ENCODE peak calls at places on chromosomes 13 and 19, in seven cellular contexts. M, R, V, O, X, Z and Q are unnamed samples.

GRCh38 chr13:113666951-113667701 is at the start of gene GRK1:
- DNase-seq in M (no peak), R (no peak), V (no peak), O (no peak), X (no peak), Z (no peak), Q (no peak)

GRCh38 chr19:14530505-14530904 is 1.1 kb downstream of the TECR start:
- DNase-seq in M (no peak), R (no peak), V (no peak), O (no peak), X (no peak), Z (no peak), Q (no peak)

GRCh38 chr13:83183439-83184149 is 698.7 kb downstream of the SLITRK1 start:
- DNase-seq in M (no peak), R (no peak), V (no peak), O (no peak), X (no peak), Z (no peak), Q (no peak)

GRCh38 chr13:113491418-113491883 is 940 bp upstream of the DCUN1D2 start:
- DNase-seq in M (no peak), R (no peak), V (peak; percentile 5), O (no peak), X (peak; percentile 61), Z (peak; percentile 14), Q (peak; percentile 46)

GRCh38 chr19:54792814-54793213 is 10.6 kb upstream of the KIR2DL4 start:
- DNase-seq in M (no peak), R (no peak), V (peak; percentile 77), O (no peak), X (no peak), Z (no peak), Q (no peak)

GRCh38 chr19:51811344-51811743 is 16.4 kb downstream of the FPR3 start:
- DNase-seq in M (no peak), R (no peak), V (no peak), O (no peak), X (no peak), Z (no peak), Q (no peak)

GRCh38 chr13:49165798-49166752 is 54.1 kb upstream of the MLNR start:
- DNase-seq in M (no peak), R (peak; percentile 25), V (no peak), O (no peak), X (no peak), Z (peak; percentile 9), Q (no peak)

GRCh38 chr13:114067886-114068722 is 64.3 kb downstream of the RASA3 start:
- DNase-seq in M (no peak), R (no peak), V (peak; percentile 84), O (no peak), X (no peak), Z (no peak), Q (no peak)

GRCh38 chr13:23618341-23618740 is 48.1 kb downstream of the TNFRSF19 start:
- DNase-seq in M (peak; percentile 73), R (peak; percentile 96), V (no peak), O (no peak), X (no peak), Z (peak; percentile 98), Q (peak; percentile 58)

GRCh38 chr13:79451500-79451962 is 29.4 kb upstream of the NDFIP2 start:
- DNase-seq in M (peak; percentile 69), R (peak; percentile 93), V (no peak), O (peak; percentile 80), X (no peak), Z (peak; percentile 92), Q (peak; percentile 65)

GRCh38 chr19:5321851-5322681 is 18.5 kb downstream of the PTPRS start:
- DNase-seq in M (no peak), R (no peak), V (peak; percentile 64), O (no peak), X (no peak), Z (no peak), Q (no peak)